ENCODE peak calls at places on chromosome 18, in ten cellular contexts. L, U, S, Q, T, D, P, B, C and V are unnamed samples.

GRCh38 chr18:31192086-31192776 is 29.6 kb upstream of the DSC1 start:
- DNase-seq in T (no peak), L (no peak), Q (no peak), P (no peak), U (no peak), B (no peak), C (no peak), D (no peak), S (no peak), V (no peak)

GRCh38 chr18:26290388-26290787 is 64.1 kb downstream of the TAF4B start:
- DNase-seq in U (no peak), C (no peak), D (no peak), B (no peak), L (no peak), T (no peak), Q (no peak), P (no peak), S (no peak), V (no peak)

GRCh38 chr18:74316257-74317180 is 880 bp downstream of the C18orf63 start:
- DNase-seq in S (peak), P (peak), T (no peak), U (no peak), L (peak), C (no peak), B (no peak), D (no peak), Q (peak), V (peak)

GRCh38 chr18:66511810-66512209 is 92.1 kb downstream of the CDH19 start:
- DNase-seq in Q (no peak), P (no peak), D (no peak), T (no peak), L (peak), S (no peak), U (no peak), C (no peak), B (no peak), V (peak)

GRCh38 chr18:61400016-61400630 is 66.9 kb downstream of the CDH20 start:
- DNase-seq in U (no peak), L (peak), D (no peak), S (no peak), Q (no peak), P (no peak), T (no peak), C (no peak), B (no peak), V (no peak)

GRCh38 chr18:53416985-53417384 is 807.5 kb downstream of the MBD2 start:
- DNase-seq in L (no peak), B (no peak), Q (no peak), P (no peak), T (no peak), U (no peak), S (no peak), D (no peak), C (no peak), V (peak)

GRCh38 chr18:46894124-46894523 is 23.2 kb downstream of the PIAS2 start:
- DNase-seq in D (no peak), P (no peak), Q (no peak), T (no peak), U (no peak), B (no peak), C (no peak), L (no peak), S (no peak), V (no peak)

GRCh38 chr18:9701604-9702324 is 6.3 kb upstream of the RAB31 start:
- DNase-seq in D (no peak), L (no peak), P (no peak), U (no peak), C (no peak), S (no peak), T (no peak), B (no peak), Q (no peak), V (no peak)

GRCh38 chr18:45059695-45060094 is 379.0 kb downstream of the SETBP1 start:
- DNase-seq in C (no peak), P (no peak), T (no peak), B (no peak), Q (peak), D (peak), S (peak), U (no peak), L (peak), V (peak)

GRCh38 chr18:63440219-63440618 is 17.9 kb upstream of the VPS4B start:
- DNase-seq in P (no peak), D (no peak), U (no peak), Q (peak), C (peak), S (peak), T (no peak), B (peak), L (peak), V (peak)

GRCh38 chr18:73688851-73689659 is 458.6 kb downstream of the FBXO15 start:
- DNase-seq in L (peak), U (no peak), T (no peak), Q (peak), D (no peak), P (peak), C (no peak), S (peak), B (no peak), V (no peak)

GRCh38 chr18:39345321-39345720 is 1779.7 kb upstream of the CELF4 start:
- DNase-seq in B (no peak), Q (no peak), T (no peak), S (peak), U (no peak), D (peak), P (no peak), C (no peak), L (no peak), V (no peak)

GRCh38 chr18:59957957-59958356 is 58.2 kb downstream of the PMAIP1 start:
- DNase-seq in S (peak), B (no peak), L (peak), D (peak), U (no peak), Q (peak), T (peak), P (peak), C (peak), V (peak)

GRCh38 chr18:74023220-74023619 is 124.4 kb downstream of the FBXO15 start:
- DNase-seq in P (no peak), L (no peak), U (no peak), T (no peak), B (no peak), D (no peak), S (no peak), C (no peak), Q (no peak), V (no peak)

GRCh38 chr18:24995056-24995455 is 356.9 kb downstream of the ZNF521 start:
- DNase-seq in P (no peak), Q (peak), S (no peak), T (no peak), D (no peak), C (no peak), L (no peak), B (no peak), U (no peak), V (peak)

GRCh38 chr18:49520661-49521145 is 33.7 kb upstream of the C18orf32 start:
- DNase-seq in D (peak), T (no peak), S (no peak), L (peak), P (no peak), C (no peak), Q (peak), B (no peak), U (no peak), V (no peak)

GRCh38 chr18:75836516-75836915 is 409.0 kb upstream of the SMIM21 start:
- DNase-seq in C (no peak), D (no peak), L (no peak), U (no peak), T (no peak), P (no peak), B (no peak), S (no peak), Q (no peak), V (no peak)

GRCh38 chr18:3930126-3931012 is 480.4 kb downstream of the TGIF1 start:
- DNase-seq in U (no peak), Q (no peak), L (no peak), P (no peak), S (no peak), D (no peak), B (no peak), C (no peak), T (no peak), V (no peak)

GRCh38 chr18:63099848-63100625 is 219.5 kb downstream of the BCL2 start:
- DNase-seq in D (no peak), S (no peak), Q (no peak), L (no peak), B (no peak), T (peak), U (no peak), C (peak), P (peak), V (no peak)

GRCh38 chr18:33404244-33404873 is 36.2 kb downstream of the CCDC178 start:
- DNase-seq in C (no peak), Q (no peak), T (no peak), P (no peak), S (no peak), B (no peak), L (peak), U (no peak), D (no peak), V (no peak)

GRCh38 chr18:48521723-48522122 is 17.1 kb upstream of the CTIF start:
- DNase-seq in T (no peak), B (no peak), D (no peak), U (no peak), C (no peak), P (no peak), S (no peak), Q (no peak), L (no peak), V (no peak)

GRCh38 chr18:48517048-48517447 is 21.8 kb upstream of the CTIF start:
- DNase-seq in C (no peak), P (no peak), B (no peak), U (no peak), Q (no peak), L (no peak), S (no peak), T (no peak), D (no peak), V (no peak)

GRCh38 chr18:48514786-48515185 is 24.0 kb upstream of the CTIF start:
- DNase-seq in T (no peak), D (no peak), S (no peak), C (no peak), B (no peak), P (no peak), U (no peak), Q (no peak), L (no peak), V (no peak)

DNA sequence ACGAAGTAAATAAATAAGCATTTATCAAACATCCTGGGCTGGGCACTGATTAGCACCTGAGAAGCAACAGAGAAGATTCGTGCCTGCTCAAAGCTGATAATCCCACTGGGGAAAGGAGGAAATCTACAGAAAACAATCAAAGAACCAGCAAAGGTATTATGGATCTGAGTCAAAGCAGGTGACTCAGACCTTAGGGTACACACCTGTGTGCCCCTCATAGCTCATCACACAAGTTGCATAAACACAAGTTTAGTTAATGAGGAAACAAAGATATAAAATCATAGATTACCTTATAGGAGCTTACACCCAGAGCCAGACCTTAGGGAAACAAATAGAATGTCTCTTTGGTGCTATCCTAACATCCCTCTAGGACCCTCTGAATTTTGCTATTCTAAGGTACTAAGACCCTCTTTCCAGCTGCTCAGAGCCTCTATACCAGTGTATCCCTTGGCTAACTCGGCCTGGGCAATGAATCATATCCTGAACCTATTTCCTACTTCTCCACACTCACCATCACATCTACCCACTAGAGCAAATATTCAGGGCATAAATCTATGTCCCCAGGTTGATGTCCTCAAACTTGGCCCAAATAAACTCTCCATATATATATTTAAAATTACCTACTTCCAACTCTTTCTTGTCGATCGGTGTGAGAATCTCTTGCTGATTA is 19.3 kb upstream of the CTIF start:
- DNase-seq in D (no peak), L (peak), B (no peak), Q (no peak), S (no peak), C (no peak), U (no peak), P (no peak), T (no peak), V (no peak)
- H3K4me3 ChIP-seq in D (no peak), L (no peak), B (no peak), Q (no peak), S (no peak), C (no peak), U (no peak), P (no peak), T (no peak), V (no peak)

DNA sequence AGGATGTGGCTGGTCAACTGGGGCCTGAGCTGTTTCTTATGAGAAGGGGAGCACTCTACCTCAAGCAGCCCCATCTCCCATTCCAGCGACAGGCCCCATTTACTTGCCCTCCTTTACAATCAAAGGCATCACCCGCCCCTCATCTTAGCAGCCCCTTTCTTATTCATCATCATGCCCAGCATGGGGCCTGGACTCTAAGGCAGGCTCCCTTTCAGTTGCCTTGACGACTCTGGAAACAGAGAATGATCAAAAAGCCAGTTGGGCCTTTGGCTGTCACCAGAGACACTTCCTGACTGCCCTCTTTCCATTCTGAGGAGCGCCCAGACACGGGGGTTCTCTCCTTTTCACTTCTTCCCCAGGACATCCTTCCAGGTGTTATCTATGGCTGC is 11.2 kb downstream of the CELF4 start:
- DNase-seq in C (no peak), U (no peak), T (no peak), Q (no peak), L (no peak), D (no peak), B (no peak), P (no peak), S (no peak), V (no peak)
- H3K4me3 ChIP-seq in C (no peak), U (no peak), T (no peak), Q (no peak), L (no peak), D (no peak), B (no peak), P (no peak), S (no peak), V (no peak)

GRCh38 chr18:79068299-79068945 is 772 bp upstream of the ATP9B start:
- DNase-seq in D (no peak), T (no peak), B (no peak), S (no peak), U (peak), C (no peak), Q (no peak), L (peak), P (no peak), V (no peak)
- H3K4me3 ChIP-seq in D (peak), T (peak), B (peak), S (peak), U (peak), C (peak), Q (peak), L (peak), P (peak), V (peak)

GRCh38 chr18:5895886-5896740 is 791 bp upstream of the TMEM200C start:
- DNase-seq in D (no peak), B (no peak), P (peak), L (no peak), S (no peak), T (peak), U (no peak), C (peak), Q (peak), V (no peak)

GRCh38 chr18:5894215-5894612 is 1.1 kb downstream of the TMEM200C start:
- DNase-seq in Q (peak), D (no peak), P (no peak), U (no peak), B (no peak), T (no peak), L (no peak), C (no peak), S (no peak), V (no peak)

GRCh38 chr18:5892772-5893431 is 2.4 kb downstream of the TMEM200C start:
- DNase-seq in Q (peak), P (no peak), L (no peak), D (no peak), C (no peak), U (no peak), B (no peak), T (no peak), S (no peak), V (no peak)

GRCh38 chr18:5895300-5895885 is at the start of gene TMEM200C:
- DNase-seq in P (peak), T (peak), B (no peak), S (no peak), C (peak), D (no peak), L (no peak), U (no peak), Q (peak), V (no peak)

GRCh38 chr18:5894613-5895299 is 566 bp downstream of the TMEM200C start:
- DNase-seq in S (no peak), Q (peak), L (no peak), P (peak), C (peak), D (no peak), B (no peak), U (no peak), T (peak), V (no peak)
- H3K4me3 ChIP-seq in S (peak), Q (peak), L (no peak), P (peak), C (peak), D (no peak), B (peak), U (no peak), T (peak), V (peak)

GRCh38 chr18:11906926-11907874 is 917 bp downstream of the MPPE1 start:
- DNase-seq in U (no peak), P (no peak), D (no peak), T (no peak), Q (no peak), C (no peak), S (no peak), B (no peak), L (peak), V (no peak)

GRCh38 chr18:11909081-11909410 is 929 bp upstream of the MPPE1 start:
- DNase-seq in L (peak), Q (peak), C (no peak), B (no peak), D (no peak), P (no peak), S (no peak), U (no peak), T (no peak), V (no peak)

GRCh38 chr18:11906181-11906580 is 1.9 kb downstream of the MPPE1 start:
- DNase-seq in U (no peak), T (no peak), D (no peak), C (no peak), Q (no peak), S (no peak), B (no peak), L (no peak), P (no peak), V (no peak)

GRCh38 chr18:11908182-11909080 is at the start of gene MPPE1:
- DNase-seq in L (peak), T (peak), D (peak), P (peak), B (peak), U (peak), Q (peak), C (peak), S (peak), V (peak)

DNA sequence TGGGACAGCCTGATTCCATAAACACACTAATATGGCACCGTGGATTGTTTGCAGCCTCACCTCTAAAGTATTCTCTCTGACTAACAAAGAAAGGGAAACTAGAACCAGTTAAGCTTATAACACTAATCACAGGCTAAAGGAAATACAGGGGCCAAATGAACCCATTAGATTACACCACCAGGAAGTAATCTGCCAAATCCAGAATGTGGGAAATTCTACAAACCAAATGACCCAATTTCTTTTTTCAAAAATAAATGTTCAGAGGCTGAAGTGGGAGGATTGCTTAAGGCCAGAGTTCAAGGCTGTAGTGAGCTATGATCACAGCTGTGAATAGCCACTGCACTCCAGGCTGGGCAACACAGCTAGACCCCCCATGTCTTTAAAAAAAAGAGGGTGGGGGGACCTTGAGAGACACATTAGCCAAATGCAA is 1.5 kb upstream of the MPPE1 start:
- DNase-seq in P (no peak), C (no peak), D (no peak), T (no peak), S (no peak), L (peak), B (no peak), U (no peak), Q (peak), V (no peak)
- H3K4me3 ChIP-seq in P (peak), C (peak), D (no peak), T (no peak), S (no peak), L (peak), B (peak), U (no peak), Q (peak), V (no peak)

DNA sequence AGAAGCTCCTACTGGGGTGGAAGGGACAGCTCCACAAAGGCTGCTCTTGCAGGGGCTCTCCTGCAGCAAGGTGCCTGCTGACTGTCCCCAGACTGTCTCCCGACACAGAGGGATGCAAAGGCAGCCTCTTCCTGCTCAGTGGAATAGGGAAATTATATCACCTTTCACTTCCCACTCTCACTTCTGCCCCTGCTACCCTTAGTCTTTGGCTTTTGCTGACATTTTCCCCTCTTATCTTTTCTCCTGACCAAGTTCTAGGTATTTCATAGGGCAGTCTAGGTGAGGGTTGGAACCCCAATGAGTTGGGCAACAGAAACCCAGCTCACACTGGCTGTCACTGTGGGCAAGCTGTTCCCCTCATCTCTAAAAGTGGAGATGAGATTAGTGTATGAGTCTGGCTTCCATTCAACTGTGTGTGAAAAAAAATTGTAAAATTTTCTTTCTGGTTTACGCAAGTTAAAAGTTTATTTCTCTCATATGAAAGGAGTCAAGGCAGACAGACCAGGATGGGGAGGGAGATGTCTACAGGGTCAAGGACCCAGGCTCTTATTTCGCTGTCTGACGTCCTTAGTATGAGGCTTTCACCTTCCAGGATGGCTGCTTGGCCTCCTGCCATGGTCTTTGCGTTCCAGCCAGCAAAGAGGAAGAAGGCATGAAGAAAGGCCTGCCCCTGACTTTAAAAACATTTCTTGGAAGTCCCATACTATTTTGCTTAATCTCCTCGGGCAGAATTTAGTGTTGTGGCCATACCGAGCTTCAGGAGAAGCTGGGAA is 7.5 kb upstream of the MOCOS start:
- DNase-seq in C (peak), B (peak), L (peak), D (peak), U (no peak), Q (peak), S (peak), T (peak), P (no peak), V (no peak)
- H3K4me3 ChIP-seq in C (no peak), B (no peak), L (no peak), D (no peak), U (no peak), Q (no peak), S (no peak), T (no peak), P (no peak), V (no peak)

GRCh38 chr18:27839141-27839540 is 337.8 kb downstream of the CDH2 start:
- DNase-seq in L (peak), C (no peak), P (no peak), U (no peak), B (no peak), D (peak), Q (peak), S (peak), T (no peak), V (peak)
- H3K4me3 ChIP-seq in L (no peak), C (no peak), P (no peak), U (no peak), B (no peak), D (no peak), Q (no peak), S (no peak), T (no peak), V (no peak)